ENCODE peak calls at places on chromosomes 2 and 18, in eight cellular contexts. O is GM23248; Y is IMR-90; F is CD14-positive monocyte; B is upper lobe of right lung; R is activated T-helper 1 cell treated with anti-CD3 and anti-CD28 coated beads, Interleukin-2, amount 50 U/mL, for 16 hours; J is NCI-H524; V is Calu3. N is an unnamed sample.
A peak's percentile ranks its signal among the peaks of the same experiment; 100 is the strongest.

GRCh38 chr18:6373187-6373586 is 41.5 kb downstream of the L3MBTL4 start:
- DNase-seq in O (no peak), Y (no peak), F (no peak), B (no peak), R (no peak), J (no peak), V (no peak), N (no peak)

GRCh38 chr2:71851094-71851755 is 296.4 kb downstream of the CYP26B1 start:
- DNase-seq in O (peak; percentile 52), Y (no peak), F (no peak), B (no peak), R (no peak), J (no peak), V (no peak), N (no peak)

GRCh38 chr2:109128466-109129355 is at the start of gene SH3RF3:
- DNase-seq in O (peak; percentile 77), Y (peak; percentile 53), F (peak; percentile 76), B (peak; percentile 79), R (no peak), J (peak; percentile 15), V (peak; percentile 31), N (peak; percentile 39)

GRCh38 chr2:160043265-160043664 is 19.1 kb downstream of the PLA2R1 start:
- DNase-seq in O (no peak), Y (no peak), F (no peak), B (no peak), R (no peak), J (no peak), V (no peak), N (no peak)

GRCh38 chr2:175111200-175111657 is 56.8 kb downstream of the ATF2 start:
- DNase-seq in O (peak; percentile 57), Y (peak; percentile 49), F (no peak), B (no peak), R (no peak), J (no peak), V (no peak), N (peak; percentile 47)

GRCh38 chr2:70132244-70133126 is 45.2 kb downstream of the PCBP1 start:
- DNase-seq in O (peak; percentile 82), Y (peak; percentile 63), F (no peak), B (no peak), R (no peak), J (no peak), V (peak; percentile 21), N (peak; percentile 59)

GRCh38 chr2:113963965-113964364 is 74.1 kb downstream of the ACTR3 start:
- DNase-seq in O (no peak), Y (no peak), F (no peak), B (no peak), R (no peak), J (no peak), V (no peak), N (no peak)

GRCh38 chr2:169768262-169768995 is 30.2 kb upstream of the SSB start:
- DNase-seq in O (peak; percentile 35), Y (no peak), F (no peak), B (peak; percentile 65), R (peak; percentile 3), J (no peak), V (no peak), N (no peak)

GRCh38 chr18:22551536-22552151 is 133.9 kb upstream of the CTAGE1 start:
- DNase-seq in O (peak; percentile 92), Y (peak; percentile 92), F (no peak), B (no peak), R (no peak), J (no peak), V (peak; percentile 55), N (peak; percentile 93)